ENCODE peak calls at places on chromosomes 16 and 17, in seven cellular contexts. L is esophagus squamous epithelium, T is body of pancreas, V is K562, I is spleen, H is uterus, P is IMR-90. J is an unnamed sample.

GRCh38 chr16:66610111-66610820 is 5.8 kb downstream of the CMTM3 start:
- DNase-seq in T (no peak), L (no peak), P (no peak), V (no peak), I (peak; percentile 72), H (no peak), J (no peak)

GRCh38 chr16:29148867-29149272 is 164.0 kb downstream of the LAT start:
- DNase-seq in I (peak; percentile 94), P (no peak), H (no peak), T (no peak), L (no peak), V (no peak), J (no peak)

GRCh38 chr16:14024300-14024699 is 46.8 kb upstream of the MRTFB start:
- DNase-seq in V (no peak), L (no peak), T (peak; percentile 27), H (no peak), I (no peak), P (no peak), J (no peak)

GRCh38 chr16:86347090-86347489 is 163.2 kb upstream of the FOXF1 start:
- DNase-seq in L (no peak), T (no peak), H (no peak), V (no peak), P (peak; percentile 21), I (no peak), J (no peak)

GRCh38 chr16:1042776-1043349 is 29.7 kb upstream of the SSTR5 start:
- DNase-seq in P (no peak), H (no peak), V (peak; percentile 28), T (peak; percentile 28), L (no peak), I (no peak), J (no peak)

GRCh38 chr17:39818282-39819000 is 45.7 kb downstream of the IKZF3 start:
- DNase-seq in H (no peak), V (no peak), P (no peak), I (no peak), T (no peak), L (no peak), J (no peak)

GRCh38 chr17:76816590-76817135 is 51.5 kb upstream of the MGAT5B start:
- DNase-seq in P (peak; percentile 42), T (peak; percentile 29), I (no peak), L (no peak), V (peak; percentile 69), H (no peak), J (no peak)

GRCh38 chr16:50213939-50214519 is 52.3 kb upstream of the ADCY7 start:
- DNase-seq in H (no peak), L (no peak), V (peak; percentile 69), P (peak; percentile 62), I (no peak), T (no peak), J (no peak)

GRCh38 chr17:75084039-75084660 is 3.6 kb upstream of the SLC16A5 start:
- DNase-seq in H (no peak), L (no peak), V (peak; percentile 55), T (no peak), I (no peak), P (no peak), J (no peak)

GRCh38 chr16:87709677-87710076 is 56.1 kb downstream of the KLHDC4 start:
- DNase-seq in I (no peak), T (no peak), L (no peak), H (no peak), V (no peak), P (no peak), J (no peak)
- H3K36me3 ChIP-seq in I (peaks cover 97% of the 10 kb centered on the region), T (peaks cover 8% of the 10 kb centered on the region), L (peaks cover 28% of the 10 kb centered on the region), H (no peaks in the 10 kb centered on the region), V (peaks cover 81% of the 10 kb centered on the region), P (peaks cover 30% of the 10 kb centered on the region), J (no peaks in the 10 kb centered on the region)

DNA sequence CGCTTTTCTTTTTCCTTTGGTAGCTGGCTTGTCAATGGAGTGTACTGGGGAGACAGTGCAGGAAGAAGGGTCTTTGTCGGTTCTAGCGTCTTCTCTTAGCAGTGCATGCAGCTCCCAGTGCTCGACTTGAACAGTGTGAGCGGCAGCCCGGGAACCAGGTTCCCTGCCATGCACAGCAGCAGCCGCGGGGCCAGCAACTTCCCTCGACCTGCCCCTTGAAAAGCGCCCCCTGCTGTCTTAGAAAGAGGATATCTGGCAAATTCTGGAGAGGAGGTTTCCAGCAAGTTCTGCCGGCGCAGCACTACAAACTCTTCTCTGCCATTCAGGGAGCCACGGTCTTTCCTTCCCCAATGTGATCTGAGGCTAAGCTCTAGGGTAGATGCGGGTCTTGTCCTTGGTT is 451.5 kb downstream of the PMP22 start:
- DNase-seq in T (peak; percentile 17), L (no peak), V (peak; percentile 50), P (no peak), I (peak; percentile 84), H (no peak), J (no peak)
- TF ChIP-seq CTCF in T (peak; percentile 15), L (no peak), V (peak; percentile 50), P (no peak), I (no peak), H (no peak), J (no peak)

DNA sequence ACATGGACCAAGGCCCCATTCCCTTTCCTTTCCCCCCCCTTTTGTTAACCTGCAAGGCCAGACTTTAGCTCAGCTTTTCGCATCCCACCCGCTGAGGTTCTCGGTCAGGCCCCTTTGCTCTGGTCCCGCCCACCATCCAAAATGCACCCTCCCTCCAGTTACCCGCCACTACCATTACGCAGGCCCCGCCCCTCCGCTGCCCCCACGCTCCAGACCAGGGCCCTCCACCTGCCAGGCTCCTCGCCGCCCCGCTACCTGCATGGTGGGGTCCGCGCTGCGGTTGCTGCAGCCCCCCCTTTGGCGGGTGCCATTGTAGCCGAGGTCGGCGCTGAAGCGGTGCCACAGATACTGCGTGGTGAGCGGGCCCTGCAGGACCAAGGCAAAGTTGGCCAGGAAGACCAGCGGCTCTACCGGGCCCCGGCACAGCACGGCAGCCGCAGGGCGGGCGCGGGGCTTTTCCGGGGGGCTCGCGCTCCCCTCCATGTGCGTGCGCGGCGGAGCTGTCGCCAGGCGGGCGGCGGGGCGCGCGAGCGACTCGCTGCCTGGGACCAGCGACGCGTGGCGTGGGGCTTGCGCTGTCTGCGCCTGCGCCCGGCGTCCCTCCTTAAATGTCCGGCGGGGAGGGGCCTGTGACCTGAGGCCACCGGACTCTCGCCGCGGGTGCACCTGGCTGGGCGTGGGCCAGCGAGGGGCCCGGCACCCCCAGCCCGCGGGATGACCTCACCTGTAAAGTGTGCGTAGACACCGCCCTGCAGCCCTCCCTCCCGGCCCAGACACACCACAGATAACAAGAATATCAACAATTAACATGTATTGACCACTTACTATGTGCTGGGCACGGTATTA is at the start of gene SLC46A1:
- DNase-seq in I (peak; percentile 87), H (peak; percentile 54), V (peak; percentile 74), P (no peak), T (peak; percentile 74), L (no peak), J (no peak)
- TF ChIP-seq POLR2A in I (no peak), H (no peak), V (peak; percentile 54), P (no peak), T (no peak), L (no peak), J (no peak)

DNA sequence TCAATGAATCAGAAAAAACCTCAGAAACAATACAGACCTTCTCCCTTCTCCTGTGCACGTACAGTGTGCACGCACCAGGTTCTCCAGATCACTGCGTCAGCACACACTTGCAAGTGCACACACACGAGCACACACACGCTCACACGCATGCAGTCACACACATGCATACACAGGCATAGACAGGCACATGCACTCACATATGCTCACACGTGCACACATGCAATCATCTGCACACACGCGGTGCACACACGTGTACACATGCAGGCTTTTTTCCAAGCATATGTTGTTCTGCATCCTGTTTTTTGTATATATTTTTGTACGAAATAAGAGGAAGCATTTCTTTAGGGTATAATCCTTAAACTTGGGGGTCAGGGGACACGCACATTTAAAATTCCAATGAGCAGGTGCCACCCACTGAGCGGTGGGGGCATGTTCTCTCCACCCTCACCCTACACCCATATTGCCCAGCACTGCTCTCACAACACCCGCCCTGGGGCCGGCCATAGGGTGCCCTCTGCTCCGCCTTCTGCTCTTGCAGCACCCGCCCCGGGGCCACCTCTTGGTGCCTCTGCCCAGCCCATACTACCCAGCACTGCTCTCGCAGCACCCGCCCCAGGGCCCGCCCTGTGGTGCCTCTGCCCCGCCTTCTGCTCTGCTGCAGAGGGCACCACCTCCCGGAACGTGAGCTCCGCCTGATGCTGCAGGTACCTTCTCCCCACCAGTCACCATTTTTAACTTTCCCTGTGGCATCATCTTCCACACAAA is 20.9 kb downstream of the KLHDC4 start:
- DNase-seq in I (no peak), L (no peak), V (no peak), P (no peak), T (no peak), H (no peak), J (no peak)
- H3K36me3 ChIP-seq in I (peaks cover 100% of the 10 kb centered on the region), L (peaks cover 4% of the 10 kb centered on the region), V (peaks cover 89% of the 10 kb centered on the region), P (peaks cover 40% of the 10 kb centered on the region), T (peaks cover 29% of the 10 kb centered on the region), H (no peaks in the 10 kb centered on the region), J (peaks cover 54% of the 10 kb centered on the region)

DNA sequence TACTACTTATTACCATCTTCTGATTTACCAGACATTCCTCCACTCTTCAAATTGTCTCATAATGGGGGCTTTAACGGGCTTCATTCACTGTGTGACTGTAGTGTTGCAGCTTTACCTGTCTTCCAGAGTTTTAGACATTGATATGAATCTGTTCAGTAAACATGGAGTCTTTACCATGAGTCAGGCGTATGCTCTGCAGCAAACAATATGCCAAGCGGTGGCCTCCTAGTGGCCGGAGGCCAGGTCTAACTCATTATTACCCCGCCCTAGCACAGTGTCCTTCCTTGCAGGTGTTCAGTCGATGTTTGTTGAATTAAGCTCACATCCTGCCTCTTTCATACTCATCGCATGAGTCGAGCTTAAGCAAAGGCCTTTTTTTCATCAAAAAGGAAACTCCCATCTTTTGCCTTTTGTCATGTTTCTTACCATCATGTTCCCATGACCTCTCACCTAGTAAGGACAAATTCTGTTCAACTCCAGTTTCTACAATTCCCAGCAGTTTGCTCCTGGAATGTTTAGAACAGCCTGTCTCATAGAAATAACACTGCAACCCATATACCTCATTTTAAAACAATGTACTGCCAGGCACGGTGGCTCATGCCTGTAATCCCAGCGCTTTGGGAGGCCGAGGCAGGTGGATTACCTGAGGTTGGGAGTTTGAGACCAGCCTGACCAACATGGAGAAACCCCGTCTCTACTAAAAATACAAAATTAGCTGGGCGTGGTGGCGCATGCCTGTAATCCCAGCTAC is 39.4 kb downstream of the TUBD1 start:
- DNase-seq in I (peak; percentile 80), H (no peak), P (peak; percentile 100), L (no peak), T (peak; percentile 86), V (peak; percentile 70), J (no peak)
- TF ChIP-seq CTCF in I (no peak), H (no peak), P (peak; percentile 73), L (peak; percentile 73), T (peak; percentile 72), V (peak; percentile 63), J (no peak)